ENCODE peak calls at places on chromosomes 11 and 22, in six cellular contexts. K, L, G, T, V and J are unnamed samples.

GRCh38 chr22:26970809-26971394 is 313.5 kb downstream of the MIAT start:
- DNase-seq in G (no peak), V (no peak), K (peak), T (no peak), L (no peak), J (no peak)

GRCh38 chr11:93585758-93586157 is 42.6 kb upstream of the SMCO4 start:
- DNase-seq in G (no peak), V (peak), K (no peak), T (no peak), L (no peak), J (no peak)

GRCh38 chr11:69808708-69809107 is 10.5 kb downstream of the FGF3 start:
- DNase-seq in L (no peak), V (no peak), K (no peak), T (peak), G (no peak), J (no peak)

GRCh38 chr22:37416806-37417205 is 10.5 kb downstream of the ELFN2 start:
- DNase-seq in L (no peak), T (peak), V (no peak), G (no peak), K (no peak), J (no peak)

GRCh38 chr11:1935156-1936071 is 11.7 kb upstream of the MRPL23 start:
- DNase-seq in K (no peak), V (no peak), L (peak), G (no peak), T (no peak), J (no peak)

GRCh38 chr11:102810943-102811528 is 13.1 kb upstream of the MMP1 start:
- DNase-seq in V (no peak), T (peak), G (no peak), K (no peak), L (no peak), J (peak)

GRCh38 chr11:31442086-31442485 is 67.3 kb downstream of the IMMP1L start:
- DNase-seq in K (no peak), L (no peak), G (no peak), T (no peak), V (no peak), J (peak)

GRCh38 chr11:5891216-5891800 is 1.7 kb upstream of the OR52E5 start:
- DNase-seq in V (peak), L (no peak), G (peak), K (no peak), T (peak), J (no peak)

GRCh38 chr11:128891410-128891861 is 280 bp downstream of the KCNJ5 start:
- DNase-seq in K (no peak), V (no peak), L (peak), G (no peak), T (no peak), J (no peak)

GRCh38 chr22:40620464-40621046 is 16.0 kb downstream of the MRTFA start:
- DNase-seq in T (no peak), K (peak), G (no peak), L (no peak), V (peak), J (no peak)

GRCh38 chr11:120169981-120170698 is 32.2 kb upstream of the TRIM29 start:
- DNase-seq in L (peak), G (no peak), T (no peak), V (no peak), K (no peak), J (no peak)

GRCh38 chr22:37260939-37261338 is 16.9 kb upstream of the RAC2 start:
- DNase-seq in T (peak), V (peak), G (no peak), K (peak), L (peak), J (peak)

GRCh38 chr11:32374261-32374711 is 61.1 kb downstream of the WT1 start:
- DNase-seq in V (peak), L (peak), G (peak), K (peak), T (peak), J (peak)

GRCh38 chr11:12717851-12718291 is 43.6 kb downstream of the TEAD1 start:
- DNase-seq in V (no peak), K (no peak), G (peak), L (peak), T (no peak), J (no peak)

GRCh38 chr11:66495401-66495844 is 15.0 kb upstream of the BBS1 start:
- DNase-seq in K (no peak), V (no peak), T (no peak), G (no peak), L (peak), J (no peak)

GRCh38 chr11:86582898-86583297 is 89.5 kb downstream of the ME3 start:
- DNase-seq in T (no peak), K (no peak), L (no peak), G (no peak), V (no peak), J (no peak)

GRCh38 chr22:32487021-32487420 is 12.4 kb downstream of the FBXO7 start:
- DNase-seq in G (no peak), L (no peak), K (no peak), T (no peak), V (no peak), J (no peak)

GRCh38 chr11:114059278-114059983 is at the start of gene ZBTB16:
- DNase-seq in V (no peak), G (no peak), L (peak), K (no peak), T (peak), J (no peak)

GRCh38 chr22:19802881-19803735 is 42.5 kb downstream of the TBX1 start:
- DNase-seq in V (no peak), L (no peak), K (no peak), T (peak), G (no peak), J (no peak)

GRCh38 chr11:102664001-102664752 is 39.0 kb upstream of the MMP20 start:
- DNase-seq in V (peak), K (peak), L (no peak), G (no peak), T (no peak), J (peak)

GRCh38 chr11:96335389-96335788 is 7.6 kb downstream of the MAML2 start:
- DNase-seq in T (no peak), V (no peak), G (no peak), L (no peak), K (no peak), J (no peak)

GRCh38 chr11:6303657-6304056 is 16.6 kb downstream of the CAVIN3 start:
- DNase-seq in G (no peak), K (no peak), L (no peak), V (no peak), T (no peak), J (no peak)

GRCh38 chr11:134356656-134357544 is 25.1 kb downstream of the GLB1L2 start:
- DNase-seq in G (no peak), T (no peak), L (no peak), V (no peak), K (no peak), J (no peak)

GRCh38 chr11:102807921-102808320 is 10.0 kb upstream of the MMP1 start:
- DNase-seq in G (no peak), K (peak), T (peak), V (peak), L (peak), J (peak)

GRCh38 chr11:70135142-70136132 is 57.3 kb downstream of the ANO1 start:
- DNase-seq in K (no peak), V (no peak), G (no peak), T (no peak), L (no peak), J (no peak)

GRCh38 chr22:44423556-44423955 is 74.5 kb downstream of the RTL6 start:
- DNase-seq in L (no peak), K (no peak), T (peak), V (no peak), G (no peak), J (no peak)

GRCh38 chr11:6737872-6738466 is 33.8 kb downstream of the OR2AG2 start:
- DNase-seq in L (peak), V (peak), G (no peak), T (peak), K (peak), J (peak)

GRCh38 chr11:13166036-13166435 is 111.6 kb upstream of the BMAL1 start:
- DNase-seq in K (no peak), L (no peak), T (no peak), G (no peak), V (no peak), J (no peak)

GRCh38 chr11:77508031-77508430 is 34.1 kb upstream of the PAK1 start:
- DNase-seq in L (no peak), K (no peak), V (no peak), G (no peak), T (no peak), J (no peak)

GRCh38 chr11:70415642-70416395 is 17.5 kb downstream of the CTTN start:
- DNase-seq in K (no peak), L (no peak), T (no peak), G (no peak), V (no peak), J (no peak)

GRCh38 chr11:35163707-35164496 is 24.9 kb downstream of the CD44 start:
- DNase-seq in T (no peak), V (no peak), G (no peak), K (no peak), L (no peak), J (no peak)

GRCh38 chr22:21755855-21756284 is 20.3 kb upstream of the YPEL1 start:
- DNase-seq in L (no peak), V (peak), K (no peak), G (peak), T (no peak), J (peak)

GRCh38 chr11:122661182-122661945 is 5.8 kb downstream of the UBASH3B start:
- DNase-seq in G (no peak), V (no peak), L (no peak), K (no peak), T (no peak), J (no peak)

GRCh38 chr22:22694106-22694505 is 49.7 kb downstream of the GGTLC2 start:
- DNase-seq in V (no peak), G (no peak), L (no peak), K (no peak), T (no peak), J (no peak)

GRCh38 chr22:35637254-35637653 is 11.0 kb upstream of the APOL6 start:
- DNase-seq in K (no peak), V (no peak), L (no peak), G (no peak), T (no peak), J (no peak)

GRCh38 chr22:33188316-33188715 is 130.1 kb upstream of the SYN3 start:
- DNase-seq in G (no peak), T (no peak), L (no peak), K (no peak), V (no peak), J (no peak)

DNA sequence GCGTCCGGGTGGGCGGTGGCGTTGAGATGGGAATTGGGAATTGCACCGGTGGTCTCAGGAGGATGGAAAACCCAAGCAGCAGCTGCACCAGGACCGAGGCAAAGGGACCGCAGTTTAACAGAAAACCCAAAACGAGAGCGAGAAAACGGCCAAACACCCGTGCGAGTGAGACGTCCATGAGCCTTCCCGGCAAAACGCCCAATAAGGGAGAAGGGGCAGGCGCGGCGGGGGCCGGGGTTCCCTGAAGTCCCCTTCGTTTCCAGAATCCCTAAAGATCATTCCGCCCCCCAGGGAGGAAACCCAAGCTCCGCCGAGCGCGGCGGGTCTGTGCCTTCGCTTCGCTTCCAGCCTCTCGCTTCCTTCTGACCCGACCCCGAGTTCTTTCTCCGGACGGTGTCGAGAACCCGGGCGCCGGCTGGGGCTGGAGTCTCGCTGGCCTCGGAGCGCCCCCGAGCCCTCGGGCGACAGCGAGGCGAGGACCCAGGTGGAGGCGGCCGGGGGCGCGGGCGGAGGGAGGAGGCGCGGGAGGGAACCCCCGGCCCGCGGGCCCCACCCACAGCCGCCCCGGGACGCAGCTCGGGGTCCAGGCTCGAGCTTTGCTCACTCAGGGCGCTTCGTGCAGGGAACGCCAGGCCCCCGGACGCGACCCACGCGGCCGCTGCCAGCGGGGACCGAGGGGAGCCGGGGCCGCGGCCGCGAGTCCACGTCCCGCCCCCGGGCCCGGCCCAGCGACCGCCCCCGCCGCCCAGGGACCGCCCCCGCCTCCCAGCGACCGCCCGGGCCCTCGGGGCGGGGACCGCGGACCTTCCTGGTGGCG is at the start of gene PGGHG:
- DNase-seq in K (no peak), L (peak), G (no peak), T (peak), V (peak), J (no peak)
- TF ChIP-seq YY1 in K (no peak), L (no peak), G (no peak), T (no peak), V (no peak), J (no peak)

GRCh38 chr11:61736310-61736709 is 16.1 kb upstream of the MYRF start:
- DNase-seq in V (no peak), K (no peak), G (no peak), L (no peak), T (no peak), J (no peak)
- H3K27ac ChIP-seq in V (no peak), K (no peak), G (no peak), L (no peak), T (no peak), J (no peak)

DNA sequence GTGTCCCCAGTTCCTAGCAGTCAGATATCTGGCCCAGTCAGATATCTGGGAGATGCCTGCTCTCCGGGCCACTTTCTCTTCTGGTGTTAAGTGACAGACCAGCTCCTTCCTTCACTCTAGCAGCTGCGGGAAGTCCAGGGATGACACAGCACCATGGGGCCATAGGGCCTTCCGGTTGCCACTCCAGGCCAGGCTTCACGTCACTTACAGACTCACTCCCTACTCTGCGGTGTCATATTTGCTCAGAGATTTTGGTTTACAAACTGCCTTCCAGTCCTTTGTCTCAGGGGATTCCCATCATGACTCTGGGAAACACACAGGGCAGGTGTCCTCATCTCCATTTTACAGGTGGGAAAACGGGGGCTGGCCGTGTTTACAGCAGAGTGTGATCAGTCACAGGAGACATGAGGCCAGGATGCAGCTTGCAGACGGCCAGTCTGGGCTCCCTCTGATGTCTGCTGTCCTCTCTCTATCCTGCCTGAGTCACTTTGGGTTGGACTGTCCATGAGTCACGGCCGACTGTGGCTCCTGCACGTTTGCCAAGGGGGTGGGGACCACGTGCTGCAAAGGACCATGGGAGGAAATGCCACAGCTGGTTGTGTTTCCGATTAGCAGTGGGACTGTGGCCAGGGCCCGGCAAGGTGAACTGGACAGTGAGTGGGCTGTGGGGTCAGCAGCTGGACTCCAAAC is 8.2 kb upstream of the TBC1D22A start:
- DNase-seq in K (peak), T (peak), G (no peak), V (peak), L (no peak), J (peak)
- TF ChIP-seq YY1 in K (peak), T (no peak), G (no peak), V (no peak), L (no peak), J (peak)

GRCh38 chr11:46383404-46383758 is 1.9 kb downstream of the MDK start:
- DNase-seq in K (no peak), G (no peak), L (no peak), V (no peak), T (no peak), J (no peak)

GRCh38 chr11:46381836-46382643 is 571 bp downstream of the MDK start:
- DNase-seq in K (no peak), G (no peak), V (peak), T (peak), L (peak), J (no peak)

GRCh38 chr11:46380340-46381045 is 976 bp upstream of the MDK start:
- DNase-seq in K (no peak), V (peak), G (no peak), T (peak), L (peak), J (peak)

GRCh38 chr11:46382644-46383403 is 1.4 kb downstream of the MDK start:
- DNase-seq in T (peak), G (no peak), K (no peak), V (peak), L (peak), J (peak)

DNA sequence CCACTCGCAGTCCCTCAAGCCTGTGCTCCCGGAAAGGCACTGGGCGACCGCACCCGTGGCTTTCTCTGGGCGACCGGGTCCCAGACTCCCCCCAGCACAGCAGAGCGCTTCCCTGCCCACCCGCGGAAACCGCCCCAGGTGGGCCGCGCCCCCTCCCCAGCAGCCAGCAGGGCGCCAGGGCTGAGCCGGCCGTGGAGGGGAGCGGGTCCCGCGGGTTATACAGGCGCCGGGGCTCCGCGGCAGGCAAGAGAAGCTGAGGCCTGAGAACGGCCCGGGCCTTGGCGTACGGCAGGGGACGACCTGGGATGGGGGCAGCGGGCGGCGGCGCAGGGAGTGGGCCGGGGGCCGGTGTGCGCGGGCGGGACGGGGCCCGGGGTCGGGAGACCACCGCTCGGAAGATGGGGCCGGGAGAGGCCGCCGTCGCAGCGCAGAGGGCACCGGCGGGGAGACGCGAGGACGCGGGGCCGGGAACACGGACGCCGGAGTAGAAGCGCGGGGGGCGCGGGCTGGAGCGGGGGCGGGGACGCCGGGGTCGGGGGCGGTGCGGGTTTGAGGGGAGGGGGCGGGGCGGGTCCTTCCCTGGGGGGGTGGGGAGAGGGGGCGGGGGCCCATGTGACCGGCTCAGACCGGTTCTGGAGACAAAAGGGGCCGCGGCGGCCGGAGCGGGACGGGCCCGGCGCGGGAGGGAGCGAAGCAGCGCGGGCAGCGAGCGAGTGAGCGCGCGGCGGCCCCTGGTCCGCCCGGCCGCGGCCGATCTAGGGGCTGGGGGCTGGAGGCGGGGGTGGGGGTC is at the start of gene MDK:
- DNase-seq in V (peak), T (peak), L (peak), K (no peak), G (no peak), J (peak)
- H3K27ac ChIP-seq in V (peak), T (peak), L (peak), K (peak), G (no peak), J (peak)

DNA sequence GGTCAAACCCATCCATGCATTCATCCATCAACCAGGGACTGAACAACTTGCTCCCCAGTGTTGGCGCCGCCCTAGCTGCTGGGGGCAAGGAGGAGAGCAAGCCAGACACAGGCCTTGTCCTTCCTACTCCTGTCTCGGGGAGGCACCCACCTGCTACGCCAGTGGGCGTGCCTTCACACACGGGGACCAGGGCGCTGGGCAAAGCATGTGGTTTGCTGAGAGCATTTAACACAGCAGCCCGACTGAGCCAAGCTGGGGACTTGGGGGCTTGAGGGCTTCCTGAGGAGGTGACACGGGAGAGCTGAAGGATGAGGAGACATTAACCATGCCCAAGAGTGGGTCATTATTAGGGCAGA is 30.6 kb downstream of the CACNA1I start:
- DNase-seq in L (no peak), T (no peak), G (no peak), V (no peak), K (no peak), J (no peak)
- TF ChIP-seq YY1 in L (no peak), T (no peak), G (no peak), V (no peak), K (no peak), J (no peak)

DNA sequence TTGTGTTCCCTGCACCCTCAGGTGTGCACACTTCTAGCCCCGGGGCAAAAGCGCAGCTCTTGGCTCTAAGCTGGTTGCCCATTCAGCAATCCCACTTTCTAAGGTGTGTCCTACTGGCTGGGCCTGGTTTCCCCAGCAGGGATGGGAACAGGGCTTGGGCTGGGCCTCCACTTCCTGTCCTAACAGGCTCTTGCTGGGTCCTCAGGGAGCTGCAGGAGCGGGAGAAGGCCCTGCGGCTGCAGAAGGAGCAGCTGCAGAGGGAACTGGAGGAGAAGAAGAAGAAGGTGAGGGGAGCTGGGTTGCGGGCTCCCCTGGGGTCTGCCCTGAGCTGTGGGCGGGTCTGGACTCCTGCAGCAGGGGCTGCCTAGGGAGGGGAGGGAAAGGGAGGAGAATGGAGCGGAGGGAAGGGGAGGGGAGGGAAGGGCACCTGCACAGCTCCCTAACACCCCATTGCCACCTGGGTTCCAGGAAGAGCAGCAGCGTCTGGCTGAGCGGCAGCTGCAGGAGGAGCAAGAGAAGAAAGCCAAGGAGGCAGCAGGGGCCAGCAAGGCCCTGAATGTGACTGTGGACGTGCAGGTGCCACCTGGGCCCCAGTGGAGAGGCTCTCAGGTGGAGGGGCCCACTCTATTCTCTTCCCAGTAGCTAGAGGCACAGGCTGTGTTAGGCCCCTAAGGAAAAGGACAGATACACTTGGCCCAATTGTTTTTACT is 24.6 kb downstream of the INCENP start:
- DNase-seq in L (no peak), K (no peak), G (no peak), T (no peak), V (no peak), J (no peak)
- H3K27ac ChIP-seq in L (no peak), K (no peak), G (no peak), T (no peak), V (no peak), J (no peak)

GRCh38 chr11:110479445-110480101 is 49.8 kb downstream of the FDX1 start:
- DNase-seq in T (no peak), L (no peak), K (no peak), V (peak), G (no peak), J (no peak)
- TF ChIP-seq YY1 in T (no peak), L (no peak), K (no peak), V (no peak), G (no peak), J (no peak)